ENCODE peak calls at places on chromosomes 2 and 18, in five cellular contexts. G is stimulated activated CD8-positive, alpha-beta memory T cell treated with anti-CD3 and anti-CD28 coated beads, Interleukin-2, amount 100 ng/mL, for 48 hours; F is CD4-positive, alpha-beta T cell; L is C1 segment of cervical spinal cord; D is NCI-H1092. H is an unnamed sample.

GRCh38 chr18:48590678-48591077 is 51.8 kb downstream of the CTIF start:
- DNase-seq in G (no peak), F (no peak), L (no peak), D (no peak), H (no peak)

GRCh38 chr2:97770450-97770849 is 57.1 kb downstream of the ZAP70 start:
- DNase-seq in G (no peak), F (no peak), L (no peak), D (no peak), H (no peak)

GRCh38 chr2:101728865-101729264 is 31.4 kb downstream of the MAP4K4 start:
- DNase-seq in G (no peak), F (no peak), L (no peak), D (no peak), H (no peak)

GRCh38 chr2:62313433-62314227 is 117.7 kb downstream of the B3GNT2 start:
- DNase-seq in G (peak; percentile 30), F (no peak), L (no peak), D (no peak), H (peak; percentile 72)

GRCh38 chr18:48000701-48001100 is 70.2 kb upstream of the SMAD2 start:
- DNase-seq in G (no peak), F (no peak), L (no peak), D (no peak), H (no peak)

GRCh38 chr2:217905906-217906305 is 96.9 kb downstream of the TNS1 start:
- DNase-seq in G (no peak), F (no peak), L (no peak), D (no peak), H (no peak)

GRCh38 chr18:34358923-34359322 is 134.2 kb upstream of the NOL4 start:
- DNase-seq in G (no peak), F (no peak), L (no peak), D (no peak), H (no peak)

GRCh38 chr2:100786297-100786658 is 33.7 kb upstream of the NPAS2 start:
- DNase-seq in G (no peak), F (no peak), L (no peak), D (no peak), H (no peak)

GRCh38 chr18:13070460-13070859 is 79.3 kb downstream of the CEP192 start:
- DNase-seq in G (no peak), F (no peak), L (no peak), D (no peak), H (no peak)

GRCh38 chr2:82993631-82994030 is 1465.4 kb downstream of the SUCLG1 start:
- DNase-seq in G (no peak), F (no peak), L (no peak), D (no peak), H (no peak)

H was measured in CD8-positive, alpha-beta T cell.